ENCODE peak calls at places on chromosome 19, in six cellular contexts. J is GM13977, R is iris pigment epithelial cell, M is AG04449, K is EH, A is mucosa of descending colon. N is an unnamed sample.

GRCh38 chr19:1770866-1771576 is 17.7 kb downstream of the ONECUT3 start:
- DNase-seq in J (no peak), R (no peak), M (no peak), K (no peak), A (no peak), N (no peak)

GRCh38 chr19:7287716-7288115 is 6.5 kb downstream of the INSR start:
- DNase-seq in J (no peak), R (no peak), M (no peak), K (peak), A (no peak), N (no peak)

GRCh38 chr19:35008891-35009341 is 8.8 kb downstream of the GRAMD1A start:
- DNase-seq in J (no peak), R (no peak), M (no peak), K (no peak), A (no peak), N (no peak)

GRCh38 chr19:39430675-39431593 is 4.8 kb downstream of the RPS16 start:
- DNase-seq in J (peak), R (peak), M (no peak), K (peak), A (peak), N (peak)

GRCh38 chr19:49820125-49820524 is 2.0 kb downstream of the MED25 start:
- DNase-seq in J (no peak), R (peak), M (no peak), K (no peak), A (no peak), N (no peak)

GRCh38 chr19:7393934-7394508 is 45.3 kb downstream of the ARHGEF18 start:
- DNase-seq in J (no peak), R (no peak), M (no peak), K (no peak), A (no peak), N (no peak)

GRCh38 chr19:38441660-38442348 is 8.3 kb downstream of the RYR1 start:
- DNase-seq in J (no peak), R (no peak), M (no peak), K (peak), A (no peak), N (peak)

GRCh38 chr19:46487802-46488445 is 7.7 kb downstream of the PNMA8B start:
- DNase-seq in J (peak), R (peak), M (no peak), K (peak), A (no peak), N (peak)

GRCh38 chr19:3268326-3268725 is 43.9 kb downstream of the CELF5 start:
- DNase-seq in J (no peak), R (no peak), M (no peak), K (no peak), A (no peak), N (no peak)

GRCh38 chr19:51751655-51752054 is at the start of gene FPR1:
- DNase-seq in J (no peak), R (peak), M (no peak), K (no peak), A (no peak), N (no peak)

GRCh38 chr19:5166262-5166661 is 174.3 kb downstream of the PTPRS start:
- DNase-seq in J (no peak), R (peak), M (peak), K (peak), A (no peak), N (no peak)

GRCh38 chr19:1173160-1173844 is 766 bp downstream of the SBNO2 start:
- DNase-seq in J (no peak), R (peak), M (no peak), K (no peak), A (peak), N (no peak)

GRCh38 chr19:7869910-7870511 is 4.2 kb downstream of the PRR36 start:
- DNase-seq in J (peak), R (no peak), M (no peak), K (peak), A (peak), N (peak)

GRCh38 chr19:46648070-46648960 is 12.3 kb upstream of the GNG8 start:
- DNase-seq in J (peak), R (no peak), M (no peak), K (no peak), A (no peak), N (peak)

GRCh38 chr19:5991244-5991838 is 13.4 kb upstream of the RANBP3 start:
- DNase-seq in J (no peak), R (no peak), M (no peak), K (no peak), A (no peak), N (no peak)

GRCh38 chr19:7560271-7560670 is 24.8 kb downstream of the PNPLA6 start:
- DNase-seq in J (peak), R (no peak), M (no peak), K (no peak), A (no peak), N (no peak)

GRCh38 chr19:49884109-49884508 is 6.6 kb downstream of the TBC1D17 start:
- DNase-seq in J (no peak), R (no peak), M (no peak), K (no peak), A (no peak), N (no peak)

N was measured in GM13976.